ENCODE peak calls at places on chromosome 15, in six cellular contexts. Y, Q, W, N, H and K are unnamed samples. For H3K4me1, the result is how much of the 10 kb centered on the place peaks cover.

GRCh38 chr15:77464129-77464865 is 43.6 kb downstream of the HMG20A start:
- DNase-seq in Q (no peak), H (peak), N (no peak), W (no peak), Y (no peak), K (no peak)

GRCh38 chr15:78007965-78008886 is 69.3 kb downstream of the TBC1D2B start:
- DNase-seq in Y (no peak), H (peak), Q (no peak), W (peak), N (peak), K (no peak)

GRCh38 chr15:33064878-33065277 is 129.6 kb downstream of the FMN1 start:
- DNase-seq in W (no peak), Q (no peak), Y (peak), N (no peak), H (peak), K (no peak)

GRCh38 chr15:55784284-55784683 is 41.3 kb upstream of the PRTG start:
- DNase-seq in H (no peak), Q (no peak), W (no peak), N (no peak), Y (peak), K (no peak)

GRCh38 chr15:87850916-87851315 is 405.6 kb downstream of the NTRK3 start:
- DNase-seq in Y (no peak), W (no peak), N (peak), Q (no peak), H (no peak), K (no peak)

GRCh38 chr15:52295421-52295991 is at the start of gene MYO5C:
- DNase-seq in Q (peak), H (no peak), Y (peak), W (peak), N (peak), K (peak)

GRCh38 chr15:42018306-42019224 is 2.3 kb downstream of the PLA2G4E start:
- DNase-seq in Y (peak), N (peak), Q (no peak), W (no peak), H (no peak), K (no peak)

GRCh38 chr15:63473999-63474809 is 30.2 kb upstream of the USP3 start:
- DNase-seq in W (peak), Y (peak), Q (peak), H (peak), N (no peak), K (peak)

GRCh38 chr15:27808182-27808581 is 290.9 kb downstream of the OCA2 start:
- DNase-seq in Q (no peak), W (no peak), Y (no peak), N (no peak), H (no peak), K (no peak)

GRCh38 chr15:31488437-31489204 is 162.0 kb downstream of the KLF13 start:
- DNase-seq in Y (peak), N (peak), W (peak), Q (peak), H (peak), K (peak)

GRCh38 chr15:72169236-72169920 is 28.2 kb downstream of the GRAMD2A start:
- DNase-seq in W (no peak), H (no peak), Y (no peak), Q (no peak), N (no peak), K (no peak)

GRCh38 chr15:45784656-45785055 is 149.8 kb downstream of the SQOR start:
- DNase-seq in Q (no peak), W (no peak), Y (no peak), H (no peak), N (no peak), K (no peak)

GRCh38 chr15:88621789-88622604 is 857 bp downstream of the AEN start:
- DNase-seq in Q (peak), N (no peak), H (peak), W (no peak), Y (peak), K (peak)

GRCh38 chr15:69034352-69034751 is 19.9 kb downstream of the NOX5 start:
- DNase-seq in N (no peak), H (peak), W (no peak), Q (no peak), Y (no peak), K (no peak)

GRCh38 chr15:29569533-29570092 is 252.7 kb downstream of the TJP1 start:
- DNase-seq in N (no peak), H (no peak), W (no peak), Y (peak), Q (no peak), K (no peak)

GRCh38 chr15:88399021-88399685 is 68.0 kb downstream of the MRPL46 start:
- DNase-seq in H (no peak), W (no peak), Y (no peak), Q (no peak), N (no peak), K (no peak)

GRCh38 chr15:87387681-87388240 is 868.8 kb downstream of the NTRK3 start:
- DNase-seq in W (no peak), Q (no peak), H (no peak), N (no peak), Y (no peak), K (no peak)

GRCh38 chr15:33104276-33104675 is 90.2 kb downstream of the FMN1 start:
- DNase-seq in H (peak), N (no peak), W (no peak), Y (no peak), Q (no peak), K (no peak)

GRCh38 chr15:85821545-85821944 is 26.8 kb upstream of the KLHL25 start:
- DNase-seq in W (no peak), N (no peak), Q (no peak), Y (no peak), H (no peak), K (no peak)

GRCh38 chr15:83585770-83586169 is 68.2 kb upstream of the ADAMTSL3 start:
- DNase-seq in N (no peak), H (no peak), Q (no peak), Y (no peak), W (no peak), K (no peak)

GRCh38 chr15:63494406-63494805 is 10.0 kb upstream of the USP3 start:
- DNase-seq in Q (peak), H (no peak), N (no peak), Y (no peak), W (no peak), K (no peak)

GRCh38 chr15:36688310-36689102 is 109.1 kb downstream of the CDIN1 start:
- DNase-seq in Q (no peak), W (no peak), H (peak), Y (no peak), N (no peak), K (no peak)

GRCh38 chr15:38609097-38609738 is 44.6 kb upstream of the RASGRP1 start:
- DNase-seq in N (no peak), W (no peak), H (no peak), Q (no peak), Y (no peak), K (no peak)
- H3K4me1 ChIP-seq in N (under half), W (under half), H (under half), Q (under half), Y (under half), K (under half)

DNA sequence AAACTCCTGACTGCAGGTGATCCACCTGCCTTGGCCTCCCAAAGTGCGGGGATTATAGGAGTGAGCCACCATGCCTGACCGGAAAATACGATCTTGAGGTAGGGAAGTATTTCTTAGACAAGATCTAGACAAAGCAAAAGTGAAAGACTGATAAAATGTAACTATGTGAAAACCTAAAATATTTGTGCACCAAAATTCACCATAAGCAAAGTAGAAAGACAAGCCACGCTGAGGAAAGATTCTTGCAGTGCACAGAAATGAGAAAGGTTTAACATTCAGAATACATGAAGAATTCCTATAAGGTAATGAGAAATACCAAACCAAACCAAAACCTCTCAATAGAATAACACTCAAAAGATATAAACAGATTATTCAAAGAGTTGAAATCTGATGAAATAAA is 35.7 kb downstream of the SYNM start:
- DNase-seq in H (no peak), Q (no peak), Y (no peak), W (no peak), N (no peak), K (no peak)
- H3K4me1 ChIP-seq in H (under half), Q (under half), Y (under half), W (under half), N (under half), K (under half)

GRCh38 chr15:70281261-70281810 is 183.6 kb upstream of the TLE3 start:
- DNase-seq in H (no peak), Y (no peak), N (no peak), W (no peak), Q (no peak), K (no peak)

GRCh38 chr15:70281811-70282307 is 184.1 kb upstream of the TLE3 start:
- DNase-seq in N (no peak), Y (no peak), H (peak), Q (no peak), W (no peak), K (no peak)

GRCh38 chr15:70278644-70279043 is 180.9 kb upstream of the TLE3 start:
- DNase-seq in N (no peak), W (no peak), Y (no peak), Q (no peak), H (no peak), K (no peak)

GRCh38 chr15:70279096-70279495 is 181.4 kb upstream of the TLE3 start:
- DNase-seq in N (no peak), W (no peak), H (no peak), Y (no peak), Q (no peak), K (no peak)

GRCh38 chr15:70280781-70281180 is 183.1 kb upstream of the TLE3 start:
- DNase-seq in Y (no peak), N (no peak), Q (no peak), W (no peak), H (no peak), K (no peak)
- H3K4me1 ChIP-seq in Y (under half), N (under half), Q (under half), W (under half), H (under half), K (under half)

GRCh38 chr15:59298255-59298856 is 74.3 kb downstream of the MYO1E start:
- DNase-seq in N (no peak), Q (no peak), W (no peak), Y (no peak), H (peak), K (peak)
- H3K4me1 ChIP-seq in N (under half), Q (under half), W (under half), Y (under half), H (under half), K (under half)

GRCh38 chr15:58460108-58460507 is 28.3 kb downstream of the LIPC start:
- DNase-seq in N (no peak), W (no peak), Y (no peak), Q (no peak), H (peak), K (no peak)

GRCh38 chr15:58458076-58458475 is 26.3 kb downstream of the LIPC start:
- DNase-seq in Q (no peak), Y (peak), N (no peak), H (no peak), W (no peak), K (no peak)

GRCh38 chr15:58457466-58457965 is 25.7 kb downstream of the LIPC start:
- DNase-seq in Q (no peak), N (no peak), W (no peak), H (peak), Y (no peak), K (no peak)

GRCh38 chr15:58459562-58459961 is 27.8 kb downstream of the LIPC start:
- DNase-seq in Q (no peak), W (peak), N (peak), H (no peak), Y (no peak), K (no peak)

DNA sequence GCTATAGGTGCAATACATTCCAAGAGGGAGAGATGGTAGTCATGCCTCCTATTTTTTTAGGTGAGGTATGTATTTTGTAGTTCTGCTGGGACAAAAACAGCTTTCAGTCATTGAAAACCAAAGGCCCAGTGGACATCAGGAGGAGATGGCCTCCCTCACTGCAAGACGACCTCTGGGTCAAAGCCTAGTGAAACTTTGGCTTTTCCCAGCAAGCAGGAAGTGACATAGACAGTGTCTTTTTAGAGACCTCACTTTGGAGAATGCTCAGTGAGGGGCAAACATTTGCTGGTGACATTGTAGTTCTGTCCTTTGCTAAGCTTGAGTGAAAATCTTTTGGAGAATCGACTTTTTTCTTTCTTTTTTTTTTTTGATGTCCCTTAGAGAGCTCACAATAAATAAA is 27.3 kb downstream of the LIPC start:
- DNase-seq in Y (no peak), N (no peak), W (no peak), Q (no peak), H (no peak), K (no peak)
- H3K4me1 ChIP-seq in Y (under half), N (under half), W (under half), Q (under half), H (under half), K (under half)

GRCh38 chr15:89777073-89777820 is 1.1 kb downstream of the MESP2 start:
- DNase-seq in H (no peak), Q (no peak), Y (no peak), W (peak), N (no peak), K (no peak)
- H3K4me1 ChIP-seq in H (under half), Q (under half), Y (under half), W (under half), N (under half), K (under half)